ENCODE peak calls at places on chromosomes 1 and 21, in four cellular contexts. V is K562, W is GM12878, D is HepG2. Y is an unnamed sample.

GRCh38 chr1:198641506-198641905 is 2.7 kb downstream of the PTPRC start:
- DNase-seq in V (no peak), D (no peak), W (no peak), Y (no peak)

GRCh38 chr21:42836767-42837301 is 42.5 kb downstream of the WDR4 start:
- DNase-seq in W (no peak), D (no peak), V (no peak), Y (no peak)

GRCh38 chr1:38037481-38037939 is 9.1 kb downstream of the POU3F1 start:
- DNase-seq in W (no peak), V (peak; percentile 75), D (no peak), Y (no peak)

GRCh38 chr21:32570456-32570855 is 14.9 kb downstream of the TCP10L start:
- DNase-seq in W (no peak), D (no peak), V (no peak), Y (no peak)

GRCh38 chr1:220113136-220113695 is 19.3 kb downstream of the IARS2 start:
- DNase-seq in W (no peak), D (peak; percentile 30), V (peak; percentile 49), Y (no peak)

GRCh38 chr1:114299331-114300005 is 145.8 kb upstream of the SYT6 start:
- DNase-seq in D (no peak), W (no peak), V (no peak), Y (no peak)

GRCh38 chr1:27719286-27720251 is 6.2 kb upstream of the FAM76A start:
- DNase-seq in V (no peak), D (no peak), W (no peak), Y (no peak)

GRCh38 chr1:234743866-234744581 is 134.0 kb upstream of the IRF2BP2 start:
- DNase-seq in D (no peak), W (no peak), V (no peak), Y (peak; percentile 34)

GRCh38 chr1:176574756-176575155 is 111.8 kb downstream of the PAPPA2 start:
- DNase-seq in V (no peak), D (no peak), W (no peak), Y (no peak)

GRCh38 chr1:230972855-230973271 is 5.8 kb downstream of the TTC13 start:
- DNase-seq in V (no peak), W (peak; percentile 55), D (peak; percentile 25), Y (no peak)

GRCh38 chr1:218990019-218990418 is 183.7 kb upstream of the LYPLAL1 start:
- DNase-seq in V (no peak), W (no peak), D (no peak), Y (no peak)

GRCh38 chr1:44588551-44588950 is 85.7 kb downstream of the TMEM53 start:
- DNase-seq in V (no peak), D (no peak), W (no peak), Y (no peak)

GRCh38 chr1:71562298-71562697 is 481.5 kb upstream of the ZRANB2 start:
- DNase-seq in W (no peak), D (no peak), V (no peak), Y (no peak)

GRCh38 chr1:228841632-228842031 is 106.4 kb downstream of the RHOU start:
- DNase-seq in W (no peak), D (no peak), V (no peak), Y (no peak)

GRCh38 chr1:94063379-94063778 is 57.6 kb downstream of the ABCA4 start:
- DNase-seq in V (no peak), D (peak; percentile 76), W (no peak), Y (no peak)

GRCh38 chr1:157195521-157196244 is 57.5 kb upstream of the ETV3 start:
- DNase-seq in D (no peak), W (no peak), V (no peak), Y (no peak)

GRCh38 chr1:162055062-162055461 is 14.4 kb upstream of the NOS1AP start:
- DNase-seq in V (no peak), W (no peak), D (peak; percentile 64), Y (no peak)

GRCh38 chr1:203135636-203136305 is 8.2 kb downstream of the ADORA1 start:
- DNase-seq in D (no peak), V (no peak), W (no peak), Y (no peak)

GRCh38 chr21:35651166-35651565 is 409.2 kb downstream of the SETD4 start:
- DNase-seq in D (no peak), V (no peak), W (no peak), Y (no peak)

GRCh38 chr1:6523566-6523965 is 30.7 kb downstream of the NOL9 start:
- DNase-seq in W (no peak), V (peak; percentile 83), D (peak; percentile 65), Y (peak; percentile 60)

GRCh38 chr1:173857363-173857917 is 10.3 kb downstream of the GAS5 start:
- DNase-seq in V (no peak), W (no peak), D (no peak), Y (no peak)

GRCh38 chr21:31220567-31220966 is 123.5 kb downstream of the TIAM1 start:
- DNase-seq in W (no peak), V (no peak), D (peak; percentile 57), Y (no peak)

DNA sequence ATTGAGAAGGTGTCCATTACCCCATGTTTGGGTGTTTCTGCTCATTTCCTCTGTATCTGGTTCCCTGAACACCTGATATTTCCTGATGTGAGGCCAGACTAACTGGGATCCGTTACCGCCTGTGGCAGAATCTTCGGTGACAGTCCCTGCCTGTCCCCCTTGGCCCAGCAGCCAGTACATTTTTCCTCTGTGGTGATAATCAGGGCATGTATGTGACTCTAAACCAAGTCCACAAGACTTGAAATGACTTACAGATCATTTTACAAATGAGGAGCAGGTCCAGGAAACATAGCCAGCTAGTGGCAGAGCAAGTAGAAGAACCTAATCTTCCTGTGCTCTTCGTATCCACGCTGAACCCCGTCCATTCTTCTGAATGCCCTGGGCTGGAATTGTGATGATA is 143.5 kb upstream of the IPO9 start:
- DNase-seq in W (no peak), V (no peak), D (no peak), Y (no peak)
- TF ChIP-seq CREB1 in W (no peak), V (no peak), D (no peak), Y (no peak)

DNA sequence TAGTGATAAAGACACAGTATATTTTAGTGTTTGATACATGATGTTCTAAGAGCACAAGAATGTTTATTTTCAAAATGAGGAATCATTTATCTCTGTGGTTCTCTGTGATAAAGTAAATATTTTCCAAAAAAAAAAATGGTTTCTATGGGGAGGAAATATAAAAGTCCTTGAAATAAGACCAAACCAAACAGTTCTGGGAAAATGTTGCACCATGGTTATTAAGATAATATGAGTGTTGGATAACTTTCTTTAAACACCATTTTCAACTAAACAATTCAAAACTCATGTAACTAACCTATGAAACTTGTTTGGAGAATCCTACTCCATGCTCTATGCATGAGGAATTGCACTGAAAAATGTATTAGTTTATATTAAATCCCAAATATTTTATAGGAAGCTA is 184.6 kb downstream of the KCNT2 start:
- DNase-seq in V (no peak), W (no peak), D (no peak), Y (no peak)
- TF ChIP-seq NR2C2 in V (no peak), W (no peak), D (no peak), Y (no peak)

GRCh38 chr21:28771790-28772501 is 220.7 kb downstream of the LTN1 start:
- DNase-seq in V (no peak), D (no peak), W (no peak), Y (no peak)

GRCh38 chr21:28773036-28773435 is 219.6 kb downstream of the LTN1 start:
- DNase-seq in W (no peak), V (no peak), D (no peak), Y (no peak)

GRCh38 chr21:28768753-28769152 is 223.9 kb downstream of the LTN1 start:
- DNase-seq in W (no peak), V (no peak), D (no peak), Y (no peak)

GRCh38 chr21:28769683-28770082 is 223.0 kb downstream of the LTN1 start:
- DNase-seq in D (no peak), W (no peak), V (no peak), Y (no peak)

GRCh38 chr21:28770867-28771661 is 221.6 kb downstream of the LTN1 start:
- DNase-seq in D (no peak), W (no peak), V (no peak), Y (no peak)
- TF ChIP-seq CREB1 in D (no peak), W (no peak), V (no peak), Y (no peak)

DNA sequence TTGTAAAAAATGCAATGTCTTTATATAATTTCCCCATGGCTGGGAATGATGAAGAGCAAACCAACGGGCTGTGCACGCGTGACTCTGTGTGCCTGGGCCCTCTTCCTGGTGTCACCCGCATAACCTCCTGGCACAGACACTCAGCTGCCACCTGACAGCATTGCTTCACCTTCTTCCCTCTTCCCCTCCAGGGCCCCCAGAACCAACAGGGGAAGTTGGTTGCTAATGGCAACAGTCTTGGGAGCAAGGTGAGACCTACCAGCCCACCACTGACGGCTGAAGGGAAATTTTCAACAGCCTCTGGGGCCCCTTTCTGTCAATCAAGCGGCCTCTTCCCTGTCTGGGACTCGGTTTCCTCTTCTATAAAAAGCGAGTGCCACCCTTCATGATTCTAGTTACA is 33.2 kb downstream of the SSBP3 start:
- DNase-seq in D (no peak), V (no peak), W (peak; percentile 55), Y (no peak)
- TF ChIP-seq NR2C2 in D (no peak), V (no peak), W (no peak), Y (no peak)

DNA sequence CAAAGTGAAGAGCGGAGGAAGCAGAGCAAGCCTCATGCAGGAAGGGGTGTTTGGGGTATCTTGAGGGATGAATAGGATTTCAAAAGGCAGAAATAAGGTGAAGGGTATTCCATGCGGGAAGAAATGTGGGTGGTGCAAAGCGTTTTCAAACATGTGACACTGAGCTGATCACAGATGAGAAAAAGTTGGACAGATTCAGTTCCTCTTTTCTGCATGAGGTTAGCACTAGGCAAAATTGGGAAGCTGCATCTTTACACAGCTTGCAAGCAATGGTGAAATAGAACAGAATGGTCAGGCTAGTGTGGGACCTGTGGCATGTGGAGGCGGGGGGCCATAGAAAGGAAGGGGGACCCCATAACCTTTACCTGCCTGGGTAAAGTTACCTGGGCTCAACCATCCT is 16.6 kb downstream of the KCNA10 start:
- DNase-seq in D (no peak), W (no peak), V (no peak), Y (no peak)
- TF ChIP-seq CREB1 in D (no peak), W (no peak), V (no peak), Y (no peak)